ENCODE peak calls at places on chromosomes 7 and 10, in seven cellular contexts. One of them, this sample, is unnamed.

GRCh38 chr7:157701395-157701794 is 364.6 kb downstream of the DNAJB6 start:
- DNase-seq in small intestine: no peak
- DNase-seq in activated naive CD8-positive, alpha-beta T cell treated with anti-CD3 and anti-CD28 coated beads, Interleukin-2, amount 10 ng/mL, durations not matched to agents 7 days and 5 days: peak
- DNase-seq in cardiac muscle cell: no peak
- DNase-seq in T-helper 2 cell: no peak
- DNase-seq in activated CD8-positive, alpha-beta memory T cell treated with anti-CD3 and anti-CD28 coated beads, Interleukin-2, amount 50 U/mL, for 4 hours: no peak
- DNase-seq in NCI-H2171 treated with DMSO at 0.1 percent for 48 hours: no peak
- DNase-seq in this sample: no peak

GRCh38 chr7:159014297-159015062 is 130.2 kb downstream of the VIPR2 start:
- DNase-seq in small intestine: no peak
- DNase-seq in activated naive CD8-positive, alpha-beta T cell treated with anti-CD3 and anti-CD28 coated beads, Interleukin-2, amount 10 ng/mL, durations not matched to agents 7 days and 5 days: no peak
- DNase-seq in cardiac muscle cell: no peak
- DNase-seq in T-helper 2 cell: no peak
- DNase-seq in activated CD8-positive, alpha-beta memory T cell treated with anti-CD3 and anti-CD28 coated beads, Interleukin-2, amount 50 U/mL, for 4 hours: no peak
- DNase-seq in NCI-H2171 treated with DMSO at 0.1 percent for 48 hours: no peak
- DNase-seq in this sample: no peak

GRCh38 chr10:52776471-52776903 is 3.9 kb upstream of the MBL2 start:
- DNase-seq in small intestine: no peak
- DNase-seq in activated naive CD8-positive, alpha-beta T cell treated with anti-CD3 and anti-CD28 coated beads, Interleukin-2, amount 10 ng/mL, durations not matched to agents 7 days and 5 days: no peak
- DNase-seq in cardiac muscle cell: no peak
- DNase-seq in T-helper 2 cell: no peak
- DNase-seq in activated CD8-positive, alpha-beta memory T cell treated with anti-CD3 and anti-CD28 coated beads, Interleukin-2, amount 50 U/mL, for 4 hours: no peak
- DNase-seq in NCI-H2171 treated with DMSO at 0.1 percent for 48 hours: no peak
- DNase-seq in this sample: no peak

GRCh38 chr7:78326189-78326588 is 527.6 kb downstream of the PHTF2 start:
- DNase-seq in small intestine: no peak
- DNase-seq in activated naive CD8-positive, alpha-beta T cell treated with anti-CD3 and anti-CD28 coated beads, Interleukin-2, amount 10 ng/mL, durations not matched to agents 7 days and 5 days: no peak
- DNase-seq in cardiac muscle cell: peak
- DNase-seq in T-helper 2 cell: no peak
- DNase-seq in activated CD8-positive, alpha-beta memory T cell treated with anti-CD3 and anti-CD28 coated beads, Interleukin-2, amount 50 U/mL, for 4 hours: no peak
- DNase-seq in NCI-H2171 treated with DMSO at 0.1 percent for 48 hours: no peak
- DNase-seq in this sample: no peak

GRCh38 chr7:151088856-151089699 is 2.8 kb downstream of the AGAP3 start:
- DNase-seq in small intestine: peak
- DNase-seq in activated naive CD8-positive, alpha-beta T cell treated with anti-CD3 and anti-CD28 coated beads, Interleukin-2, amount 10 ng/mL, durations not matched to agents 7 days and 5 days: no peak
- DNase-seq in cardiac muscle cell: peak
- DNase-seq in T-helper 2 cell: no peak
- DNase-seq in activated CD8-positive, alpha-beta memory T cell treated with anti-CD3 and anti-CD28 coated beads, Interleukin-2, amount 50 U/mL, for 4 hours: no peak
- DNase-seq in NCI-H2171 treated with DMSO at 0.1 percent for 48 hours: peak
- DNase-seq in this sample: no peak

GRCh38 chr10:97567891-97568290 is 4.7 kb upstream of the ANKRD2 start:
- DNase-seq in small intestine: no peak
- DNase-seq in activated naive CD8-positive, alpha-beta T cell treated with anti-CD3 and anti-CD28 coated beads, Interleukin-2, amount 10 ng/mL, durations not matched to agents 7 days and 5 days: no peak
- DNase-seq in cardiac muscle cell: no peak
- DNase-seq in T-helper 2 cell: no peak
- DNase-seq in activated CD8-positive, alpha-beta memory T cell treated with anti-CD3 and anti-CD28 coated beads, Interleukin-2, amount 50 U/mL, for 4 hours: no peak
- DNase-seq in NCI-H2171 treated with DMSO at 0.1 percent for 48 hours: no peak
- DNase-seq in this sample: no peak

GRCh38 chr10:60733189-60733815 is 45.0 kb upstream of the CDK1 start:
- DNase-seq in small intestine: peak
- DNase-seq in activated naive CD8-positive, alpha-beta T cell treated with anti-CD3 and anti-CD28 coated beads, Interleukin-2, amount 10 ng/mL, durations not matched to agents 7 days and 5 days: peak
- DNase-seq in cardiac muscle cell: peak
- DNase-seq in T-helper 2 cell: peak
- DNase-seq in activated CD8-positive, alpha-beta memory T cell treated with anti-CD3 and anti-CD28 coated beads, Interleukin-2, amount 50 U/mL, for 4 hours: peak
- DNase-seq in NCI-H2171 treated with DMSO at 0.1 percent for 48 hours: peak
- DNase-seq in this sample: no peak

GRCh38 chr10:78932861-78933260 is 135.9 kb upstream of the ZMIZ1 start:
- DNase-seq in small intestine: no peak
- DNase-seq in activated naive CD8-positive, alpha-beta T cell treated with anti-CD3 and anti-CD28 coated beads, Interleukin-2, amount 10 ng/mL, durations not matched to agents 7 days and 5 days: no peak
- DNase-seq in cardiac muscle cell: no peak
- DNase-seq in T-helper 2 cell: no peak
- DNase-seq in activated CD8-positive, alpha-beta memory T cell treated with anti-CD3 and anti-CD28 coated beads, Interleukin-2, amount 50 U/mL, for 4 hours: no peak
- DNase-seq in NCI-H2171 treated with DMSO at 0.1 percent for 48 hours: no peak
- DNase-seq in this sample: no peak

GRCh38 chr10:17151716-17152115 is 22.1 kb upstream of the CUBN start:
- DNase-seq in small intestine: no peak
- DNase-seq in activated naive CD8-positive, alpha-beta T cell treated with anti-CD3 and anti-CD28 coated beads, Interleukin-2, amount 10 ng/mL, durations not matched to agents 7 days and 5 days: no peak
- DNase-seq in cardiac muscle cell: no peak
- DNase-seq in T-helper 2 cell: no peak
- DNase-seq in activated CD8-positive, alpha-beta memory T cell treated with anti-CD3 and anti-CD28 coated beads, Interleukin-2, amount 50 U/mL, for 4 hours: no peak
- DNase-seq in NCI-H2171 treated with DMSO at 0.1 percent for 48 hours: no peak
- DNase-seq in this sample: no peak

GRCh38 chr10:108327706-108328105 is 1163.2 kb upstream of the SORCS1 start:
- DNase-seq in small intestine: no peak
- DNase-seq in activated naive CD8-positive, alpha-beta T cell treated with anti-CD3 and anti-CD28 coated beads, Interleukin-2, amount 10 ng/mL, durations not matched to agents 7 days and 5 days: no peak
- DNase-seq in cardiac muscle cell: no peak
- DNase-seq in T-helper 2 cell: no peak
- DNase-seq in activated CD8-positive, alpha-beta memory T cell treated with anti-CD3 and anti-CD28 coated beads, Interleukin-2, amount 50 U/mL, for 4 hours: no peak
- DNase-seq in NCI-H2171 treated with DMSO at 0.1 percent for 48 hours: no peak
- DNase-seq in this sample: no peak

GRCh38 chr10:60521974-60522405 is 132.3 kb upstream of the ANK3 start:
- DNase-seq in small intestine: no peak
- DNase-seq in activated naive CD8-positive, alpha-beta T cell treated with anti-CD3 and anti-CD28 coated beads, Interleukin-2, amount 10 ng/mL, durations not matched to agents 7 days and 5 days: no peak
- DNase-seq in cardiac muscle cell: peak
- DNase-seq in T-helper 2 cell: no peak
- DNase-seq in activated CD8-positive, alpha-beta memory T cell treated with anti-CD3 and anti-CD28 coated beads, Interleukin-2, amount 50 U/mL, for 4 hours: no peak
- DNase-seq in NCI-H2171 treated with DMSO at 0.1 percent for 48 hours: peak
- DNase-seq in this sample: no peak

GRCh38 chr7:132275811-132276210 is 300.5 kb downstream of the PLXNA4 start:
- DNase-seq in small intestine: peak
- DNase-seq in activated naive CD8-positive, alpha-beta T cell treated with anti-CD3 and anti-CD28 coated beads, Interleukin-2, amount 10 ng/mL, durations not matched to agents 7 days and 5 days: no peak
- DNase-seq in cardiac muscle cell: no peak
- DNase-seq in T-helper 2 cell: no peak
- DNase-seq in activated CD8-positive, alpha-beta memory T cell treated with anti-CD3 and anti-CD28 coated beads, Interleukin-2, amount 50 U/mL, for 4 hours: no peak
- DNase-seq in NCI-H2171 treated with DMSO at 0.1 percent for 48 hours: peak
- DNase-seq in this sample: no peak

GRCh38 chr7:137069249-137069963 is 201.0 kb downstream of the CHRM2 start:
- DNase-seq in small intestine: no peak
- DNase-seq in activated naive CD8-positive, alpha-beta T cell treated with anti-CD3 and anti-CD28 coated beads, Interleukin-2, amount 10 ng/mL, durations not matched to agents 7 days and 5 days: no peak
- DNase-seq in cardiac muscle cell: peak
- DNase-seq in T-helper 2 cell: no peak
- DNase-seq in activated CD8-positive, alpha-beta memory T cell treated with anti-CD3 and anti-CD28 coated beads, Interleukin-2, amount 50 U/mL, for 4 hours: no peak
- DNase-seq in NCI-H2171 treated with DMSO at 0.1 percent for 48 hours: no peak
- DNase-seq in this sample: no peak

GRCh38 chr10:85794553-85794952 is 572.0 kb downstream of the GRID1 start:
- DNase-seq in small intestine: no peak
- DNase-seq in activated naive CD8-positive, alpha-beta T cell treated with anti-CD3 and anti-CD28 coated beads, Interleukin-2, amount 10 ng/mL, durations not matched to agents 7 days and 5 days: no peak
- DNase-seq in cardiac muscle cell: no peak
- DNase-seq in T-helper 2 cell: no peak
- DNase-seq in activated CD8-positive, alpha-beta memory T cell treated with anti-CD3 and anti-CD28 coated beads, Interleukin-2, amount 50 U/mL, for 4 hours: no peak
- DNase-seq in NCI-H2171 treated with DMSO at 0.1 percent for 48 hours: no peak
- DNase-seq in this sample: no peak

GRCh38 chr7:102978280-102978679 is 65.5 kb downstream of the LRRC17 start:
- DNase-seq in small intestine: peak
- DNase-seq in activated naive CD8-positive, alpha-beta T cell treated with anti-CD3 and anti-CD28 coated beads, Interleukin-2, amount 10 ng/mL, durations not matched to agents 7 days and 5 days: no peak
- DNase-seq in cardiac muscle cell: peak
- DNase-seq in T-helper 2 cell: no peak
- DNase-seq in activated CD8-positive, alpha-beta memory T cell treated with anti-CD3 and anti-CD28 coated beads, Interleukin-2, amount 50 U/mL, for 4 hours: no peak
- DNase-seq in NCI-H2171 treated with DMSO at 0.1 percent for 48 hours: no peak
- DNase-seq in this sample: no peak

GRCh38 chr10:90181251-90181691 is 479.9 kb downstream of the KIF20B start:
- DNase-seq in small intestine: no peak
- DNase-seq in activated naive CD8-positive, alpha-beta T cell treated with anti-CD3 and anti-CD28 coated beads, Interleukin-2, amount 10 ng/mL, durations not matched to agents 7 days and 5 days: no peak
- DNase-seq in cardiac muscle cell: peak
- DNase-seq in T-helper 2 cell: no peak
- DNase-seq in activated CD8-positive, alpha-beta memory T cell treated with anti-CD3 and anti-CD28 coated beads, Interleukin-2, amount 50 U/mL, for 4 hours: no peak
- DNase-seq in NCI-H2171 treated with DMSO at 0.1 percent for 48 hours: no peak
- DNase-seq in this sample: no peak

GRCh38 chr10:59805043-59805442 is 51.8 kb upstream of the MRLN start:
- DNase-seq in small intestine: peak
- DNase-seq in activated naive CD8-positive, alpha-beta T cell treated with anti-CD3 and anti-CD28 coated beads, Interleukin-2, amount 10 ng/mL, durations not matched to agents 7 days and 5 days: no peak
- DNase-seq in cardiac muscle cell: peak
- DNase-seq in T-helper 2 cell: no peak
- DNase-seq in activated CD8-positive, alpha-beta memory T cell treated with anti-CD3 and anti-CD28 coated beads, Interleukin-2, amount 50 U/mL, for 4 hours: no peak
- DNase-seq in NCI-H2171 treated with DMSO at 0.1 percent for 48 hours: peak
- DNase-seq in this sample: no peak

GRCh38 chr7:30915751-30916150 is 4.1 kb downstream of the AQP1 start:
- DNase-seq in small intestine: no peak
- DNase-seq in activated naive CD8-positive, alpha-beta T cell treated with anti-CD3 and anti-CD28 coated beads, Interleukin-2, amount 10 ng/mL, durations not matched to agents 7 days and 5 days: no peak
- DNase-seq in cardiac muscle cell: no peak
- DNase-seq in T-helper 2 cell: no peak
- DNase-seq in activated CD8-positive, alpha-beta memory T cell treated with anti-CD3 and anti-CD28 coated beads, Interleukin-2, amount 50 U/mL, for 4 hours: no peak
- DNase-seq in NCI-H2171 treated with DMSO at 0.1 percent for 48 hours: no peak
- DNase-seq in this sample: no peak

GRCh38 chr7:47506716-47507354 is 75.1 kb downstream of the TNS3 start:
- DNase-seq in small intestine: no peak
- DNase-seq in activated naive CD8-positive, alpha-beta T cell treated with anti-CD3 and anti-CD28 coated beads, Interleukin-2, amount 10 ng/mL, durations not matched to agents 7 days and 5 days: no peak
- DNase-seq in cardiac muscle cell: peak
- DNase-seq in T-helper 2 cell: no peak
- DNase-seq in activated CD8-positive, alpha-beta memory T cell treated with anti-CD3 and anti-CD28 coated beads, Interleukin-2, amount 50 U/mL, for 4 hours: no peak
- DNase-seq in NCI-H2171 treated with DMSO at 0.1 percent for 48 hours: peak
- DNase-seq in this sample: no peak

This sample was measured in activated gamma-delta T cell treated with anti-CD3 and anti-CD28 coated beads, Interleukin-2, amount 50 U/mL, for 16 hours.